ENCODE peak calls at places on chromosomes 6 and 20, in ten cellular contexts. One of them, this sample, is unnamed.

GRCh38 chr6:2970034-2970685 is 1.2 kb downstream of the SERPINB6 start:
- DNase-seq in CD8-positive, alpha-beta T cell: no peak
- DNase-seq in brain microvascular endothelial cell: no peak
- DNase-seq in adrenal gland: no peak
- DNase-seq in IMR-90: peak; percentile 40
- DNase-seq in AG09309: no peak
- DNase-seq in psoas muscle: no peak
- DNase-seq in RWPE1: no peak
- DNase-seq in fibroblast of the aortic adventitia: peak; percentile 39
- DNase-seq in HepG2: no peak
- DNase-seq in this sample: no peak

GRCh38 chr6:36610041-36610440 is 15.9 kb downstream of the SRSF3 start:
- DNase-seq in adrenal gland: no peak
- DNase-seq in RWPE1: no peak
- DNase-seq in CD8-positive, alpha-beta T cell: no peak
- DNase-seq in AG09309: no peak
- DNase-seq in IMR-90: no peak
- DNase-seq in HepG2: no peak
- DNase-seq in fibroblast of the aortic adventitia: no peak
- DNase-seq in psoas muscle: no peak
- DNase-seq in brain microvascular endothelial cell: no peak
- DNase-seq in this sample: no peak

GRCh38 chr6:137808836-137809315 is 58.2 kb upstream of the TNFAIP3 start:
- DNase-seq in RWPE1: no peak
- DNase-seq in psoas muscle: no peak
- DNase-seq in IMR-90: no peak
- DNase-seq in adrenal gland: no peak
- DNase-seq in fibroblast of the aortic adventitia: no peak
- DNase-seq in brain microvascular endothelial cell: no peak
- DNase-seq in CD8-positive, alpha-beta T cell: no peak
- DNase-seq in HepG2: peak; percentile 68
- DNase-seq in AG09309: no peak
- DNase-seq in this sample: no peak

GRCh38 chr6:100724696-100725095 is 156.4 kb downstream of the ASCC3 start:
- DNase-seq in brain microvascular endothelial cell: no peak
- DNase-seq in AG09309: no peak
- DNase-seq in CD8-positive, alpha-beta T cell: no peak
- DNase-seq in RWPE1: no peak
- DNase-seq in psoas muscle: no peak
- DNase-seq in fibroblast of the aortic adventitia: no peak
- DNase-seq in HepG2: no peak
- DNase-seq in adrenal gland: no peak
- DNase-seq in IMR-90: no peak
- DNase-seq in this sample: no peak

GRCh38 chr6:89281779-89282246 is 33.3 kb downstream of the GABRR2 start:
- DNase-seq in RWPE1: peak; percentile 22
- DNase-seq in brain microvascular endothelial cell: peak; percentile 29
- DNase-seq in psoas muscle: no peak
- DNase-seq in AG09309: no peak
- DNase-seq in fibroblast of the aortic adventitia: peak; percentile 16
- DNase-seq in adrenal gland: peak; percentile 34
- DNase-seq in CD8-positive, alpha-beta T cell: no peak
- DNase-seq in HepG2: peak; percentile 44
- DNase-seq in IMR-90: peak; percentile 42
- DNase-seq in this sample: peak; percentile 52

GRCh38 chr20:25274481-25274880 is 26.6 kb downstream of the PYGB start:
- DNase-seq in HepG2: no peak
- DNase-seq in psoas muscle: peak; percentile 58
- DNase-seq in AG09309: no peak
- DNase-seq in RWPE1: no peak
- DNase-seq in fibroblast of the aortic adventitia: no peak
- DNase-seq in brain microvascular endothelial cell: no peak
- DNase-seq in CD8-positive, alpha-beta T cell: no peak
- DNase-seq in IMR-90: no peak
- DNase-seq in adrenal gland: peak; percentile 16
- DNase-seq in this sample: no peak

GRCh38 chr20:36613974-36614373 is 8.4 kb downstream of the RAB5IF start:
- DNase-seq in fibroblast of the aortic adventitia: no peak
- DNase-seq in brain microvascular endothelial cell: no peak
- DNase-seq in adrenal gland: no peak
- DNase-seq in IMR-90: no peak
- DNase-seq in psoas muscle: no peak
- DNase-seq in CD8-positive, alpha-beta T cell: no peak
- DNase-seq in AG09309: no peak
- DNase-seq in HepG2: no peak
- DNase-seq in RWPE1: no peak
- DNase-seq in this sample: peak; percentile 33

GRCh38 chr6:155174576-155175174 is 89.1 kb upstream of the CLDN20 start:
- DNase-seq in psoas muscle: peak; percentile 62
- DNase-seq in fibroblast of the aortic adventitia: peak; percentile 89
- DNase-seq in RWPE1: peak; percentile 79
- DNase-seq in IMR-90: peak; percentile 81
- DNase-seq in AG09309: peak; percentile 70
- DNase-seq in HepG2: peak; percentile 82
- DNase-seq in CD8-positive, alpha-beta T cell: peak; percentile 56
- DNase-seq in brain microvascular endothelial cell: peak; percentile 83
- DNase-seq in adrenal gland: peak; percentile 79
- DNase-seq in this sample: peak; percentile 70

GRCh38 chr6:63792846-63793245 is 157.2 kb downstream of the PHF3 start:
- DNase-seq in adrenal gland: no peak
- DNase-seq in HepG2: no peak
- DNase-seq in IMR-90: no peak
- DNase-seq in brain microvascular endothelial cell: no peak
- DNase-seq in fibroblast of the aortic adventitia: no peak
- DNase-seq in RWPE1: no peak
- DNase-seq in CD8-positive, alpha-beta T cell: no peak
- DNase-seq in psoas muscle: no peak
- DNase-seq in AG09309: no peak
- DNase-seq in this sample: no peak

GRCh38 chr6:63790334-63790733 is 154.7 kb downstream of the PHF3 start:
- DNase-seq in brain microvascular endothelial cell: no peak
- DNase-seq in RWPE1: no peak
- DNase-seq in AG09309: no peak
- DNase-seq in CD8-positive, alpha-beta T cell: no peak
- DNase-seq in IMR-90: no peak
- DNase-seq in fibroblast of the aortic adventitia: no peak
- DNase-seq in psoas muscle: no peak
- DNase-seq in adrenal gland: no peak
- DNase-seq in HepG2: no peak
- DNase-seq in this sample: no peak

GRCh38 chr6:63788569-63788968 is 153.0 kb downstream of the PHF3 start:
- DNase-seq in RWPE1: no peak
- DNase-seq in psoas muscle: no peak
- DNase-seq in IMR-90: no peak
- DNase-seq in brain microvascular endothelial cell: no peak
- DNase-seq in AG09309: no peak
- DNase-seq in fibroblast of the aortic adventitia: no peak
- DNase-seq in adrenal gland: no peak
- DNase-seq in HepG2: no peak
- DNase-seq in CD8-positive, alpha-beta T cell: no peak
- DNase-seq in this sample: no peak

GRCh38 chr6:63787021-63787420 is 151.4 kb downstream of the PHF3 start:
- DNase-seq in AG09309: peak; percentile 14
- DNase-seq in psoas muscle: no peak
- DNase-seq in fibroblast of the aortic adventitia: no peak
- DNase-seq in adrenal gland: no peak
- DNase-seq in CD8-positive, alpha-beta T cell: no peak
- DNase-seq in HepG2: no peak
- DNase-seq in IMR-90: peak; percentile 20
- DNase-seq in RWPE1: no peak
- DNase-seq in brain microvascular endothelial cell: no peak
- DNase-seq in this sample: no peak

DNA sequence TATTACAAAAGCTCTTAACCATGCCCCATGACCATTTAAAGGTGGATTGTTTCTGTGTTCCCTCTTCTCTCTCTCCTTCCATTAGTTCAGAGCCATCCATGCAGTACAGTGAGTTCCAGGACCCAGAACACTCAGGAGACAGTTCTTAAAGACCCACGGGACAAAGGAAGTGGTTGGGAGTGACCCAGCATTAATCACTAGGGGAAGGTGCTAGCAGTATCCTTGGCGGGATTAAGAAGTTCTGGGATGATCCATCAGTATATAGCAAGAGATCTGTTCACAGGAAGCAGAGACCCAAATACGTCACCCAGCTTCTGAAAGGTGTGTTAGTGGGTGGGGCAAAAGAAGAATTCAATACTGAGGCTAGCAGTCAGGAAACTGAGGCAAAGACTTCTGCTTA is 154.1 kb downstream of the PHF3 start:
- DNase-seq in fibroblast of the aortic adventitia: no peak
- DNase-seq in HepG2: no peak
- DNase-seq in IMR-90: no peak
- DNase-seq in brain microvascular endothelial cell: no peak
- DNase-seq in psoas muscle: no peak
- DNase-seq in adrenal gland: no peak
- DNase-seq in RWPE1: no peak
- DNase-seq in CD8-positive, alpha-beta T cell: no peak
- DNase-seq in AG09309: no peak
- DNase-seq in this sample: no peak
- TF ChIP-seq CTCF in fibroblast of the aortic adventitia: no peak
- TF ChIP-seq CTCF in HepG2: no peak
- TF ChIP-seq CTCF in IMR-90: no peak
- TF ChIP-seq CTCF in brain microvascular endothelial cell: no peak
- TF ChIP-seq CTCF in psoas muscle: no peak
- TF ChIP-seq CTCF in adrenal gland: no peak
- TF ChIP-seq CTCF in RWPE1: no peak
- TF ChIP-seq CTCF in CD8-positive, alpha-beta T cell: no peak
- TF ChIP-seq CTCF in AG09309: no peak
- TF ChIP-seq CTCF in this sample: no peak

GRCh38 chr20:32580970-32581838 is 3.9 kb downstream of the NOL4L start:
- DNase-seq in AG09309: no peak
- DNase-seq in IMR-90: no peak
- DNase-seq in CD8-positive, alpha-beta T cell: no peak
- DNase-seq in psoas muscle: no peak
- DNase-seq in HepG2: peak; percentile 47
- DNase-seq in fibroblast of the aortic adventitia: no peak
- DNase-seq in RWPE1: no peak
- DNase-seq in adrenal gland: no peak
- DNase-seq in brain microvascular endothelial cell: no peak
- DNase-seq in this sample: no peak

GRCh38 chr20:32585011-32585518 is at the start of gene NOL4L:
- DNase-seq in fibroblast of the aortic adventitia: no peak
- DNase-seq in AG09309: no peak
- DNase-seq in adrenal gland: no peak
- DNase-seq in HepG2: no peak
- DNase-seq in psoas muscle: no peak
- DNase-seq in CD8-positive, alpha-beta T cell: peak; percentile 66
- DNase-seq in RWPE1: peak; percentile 36
- DNase-seq in IMR-90: no peak
- DNase-seq in brain microvascular endothelial cell: no peak
- DNase-seq in this sample: peak; percentile 41

GRCh38 chr20:32583581-32584045 is 1.5 kb downstream of the NOL4L start:
- DNase-seq in IMR-90: no peak
- DNase-seq in AG09309: no peak
- DNase-seq in fibroblast of the aortic adventitia: no peak
- DNase-seq in brain microvascular endothelial cell: no peak
- DNase-seq in HepG2: no peak
- DNase-seq in adrenal gland: no peak
- DNase-seq in psoas muscle: no peak
- DNase-seq in CD8-positive, alpha-beta T cell: no peak
- DNase-seq in RWPE1: no peak
- DNase-seq in this sample: no peak

GRCh38 chr20:32581839-32582658 is 3.1 kb downstream of the NOL4L start:
- DNase-seq in psoas muscle: no peak
- DNase-seq in fibroblast of the aortic adventitia: no peak
- DNase-seq in HepG2: no peak
- DNase-seq in IMR-90: no peak
- DNase-seq in brain microvascular endothelial cell: no peak
- DNase-seq in AG09309: no peak
- DNase-seq in RWPE1: no peak
- DNase-seq in adrenal gland: no peak
- DNase-seq in CD8-positive, alpha-beta T cell: no peak
- DNase-seq in this sample: no peak

GRCh38 chr20:32582659-32583580 is 2.2 kb downstream of the NOL4L start:
- DNase-seq in RWPE1: no peak
- DNase-seq in brain microvascular endothelial cell: no peak
- DNase-seq in AG09309: no peak
- DNase-seq in HepG2: no peak
- DNase-seq in CD8-positive, alpha-beta T cell: no peak
- DNase-seq in fibroblast of the aortic adventitia: no peak
- DNase-seq in adrenal gland: no peak
- DNase-seq in IMR-90: no peak
- DNase-seq in psoas muscle: no peak
- DNase-seq in this sample: no peak
- TF ChIP-seq CTCF in RWPE1: no peak
- TF ChIP-seq CTCF in brain microvascular endothelial cell: no peak
- TF ChIP-seq CTCF in AG09309: no peak
- TF ChIP-seq CTCF in HepG2: peak; percentile 2
- TF ChIP-seq CTCF in CD8-positive, alpha-beta T cell: no peak
- TF ChIP-seq CTCF in fibroblast of the aortic adventitia: no peak
- TF ChIP-seq CTCF in adrenal gland: no peak
- TF ChIP-seq CTCF in IMR-90: no peak
- TF ChIP-seq CTCF in psoas muscle: no peak
- TF ChIP-seq CTCF in this sample: no peak

DNA sequence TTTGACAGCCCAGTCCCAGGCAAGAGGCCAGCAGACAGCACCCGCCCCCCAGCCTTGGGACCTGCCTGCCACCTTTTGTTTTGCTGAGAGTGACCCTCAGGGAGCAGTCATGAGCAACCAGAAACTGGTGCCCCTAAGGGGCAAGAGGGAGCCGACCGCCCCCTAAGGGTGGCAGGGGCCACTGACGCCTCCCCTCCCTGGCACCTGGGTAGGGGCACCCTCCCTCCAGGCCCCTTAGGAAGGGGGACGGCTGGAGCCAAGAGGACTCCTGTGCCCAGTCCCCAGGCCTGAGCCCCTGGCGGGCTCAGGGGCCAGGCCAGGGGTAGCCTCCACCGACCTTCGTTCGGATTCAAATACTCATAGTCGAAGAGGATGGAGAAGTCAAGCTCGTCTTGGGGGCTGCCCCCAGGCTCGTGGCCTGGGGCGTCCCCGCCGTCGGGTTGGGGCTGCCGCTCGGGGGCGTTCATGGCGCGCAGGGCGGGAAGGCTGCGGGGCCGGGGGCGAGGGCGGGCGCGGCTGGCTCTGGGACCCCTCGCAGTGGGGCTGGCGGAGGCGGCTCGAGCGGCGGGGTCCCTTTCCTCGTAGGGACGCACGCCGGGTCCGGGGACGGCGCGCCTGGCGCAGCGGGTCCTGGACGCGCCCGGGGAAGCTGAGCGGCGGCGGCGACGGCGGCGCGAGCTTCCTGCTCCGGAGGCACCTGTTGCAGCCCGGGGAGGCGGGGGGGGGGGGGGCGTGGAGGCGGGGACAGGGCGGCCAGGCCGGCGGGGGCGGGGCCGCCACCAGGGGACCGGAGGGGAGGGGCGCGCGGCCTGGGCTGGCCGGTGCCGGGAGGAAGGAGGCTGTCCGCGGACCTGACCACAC is at the start of gene NFATC2:
- DNase-seq in CD8-positive, alpha-beta T cell: peak; percentile 70
- DNase-seq in adrenal gland: no peak
- DNase-seq in HepG2: peak; percentile 65
- DNase-seq in psoas muscle: peak; percentile 78
- DNase-seq in fibroblast of the aortic adventitia: no peak
- DNase-seq in IMR-90: no peak
- DNase-seq in RWPE1: peak; percentile 54
- DNase-seq in brain microvascular endothelial cell: no peak
- DNase-seq in AG09309: no peak
- DNase-seq in this sample: peak; percentile 84
- TF ChIP-seq CTCF in CD8-positive, alpha-beta T cell: peak; percentile 65
- TF ChIP-seq CTCF in adrenal gland: no peak
- TF ChIP-seq CTCF in HepG2: peak; percentile 77
- TF ChIP-seq CTCF in psoas muscle: no peak
- TF ChIP-seq CTCF in fibroblast of the aortic adventitia: no peak
- TF ChIP-seq CTCF in IMR-90: no peak
- TF ChIP-seq CTCF in RWPE1: no peak
- TF ChIP-seq CTCF in brain microvascular endothelial cell: peak; percentile 30
- TF ChIP-seq CTCF in AG09309: no peak
- TF ChIP-seq CTCF in this sample: peak; percentile 84

GRCh38 chr6:29974901-29975560 is 32.7 kb downstream of the HLA-A start:
- DNase-seq in fibroblast of the aortic adventitia: no peak
- DNase-seq in HepG2: no peak
- DNase-seq in AG09309: no peak
- DNase-seq in RWPE1: no peak
- DNase-seq in brain microvascular endothelial cell: no peak
- DNase-seq in CD8-positive, alpha-beta T cell: no peak
- DNase-seq in psoas muscle: no peak
- DNase-seq in adrenal gland: no peak
- DNase-seq in IMR-90: no peak
- DNase-seq in this sample: no peak

GRCh38 chr6:29975561-29975907 is 33.2 kb downstream of the HLA-A start:
- DNase-seq in RWPE1: no peak
- DNase-seq in psoas muscle: no peak
- DNase-seq in CD8-positive, alpha-beta T cell: no peak
- DNase-seq in AG09309: no peak
- DNase-seq in IMR-90: no peak
- DNase-seq in fibroblast of the aortic adventitia: no peak
- DNase-seq in adrenal gland: no peak
- DNase-seq in HepG2: no peak
- DNase-seq in brain microvascular endothelial cell: no peak
- DNase-seq in this sample: no peak

GRCh38 chr6:29976253-29976587 is 33.9 kb downstream of the HLA-A start:
- DNase-seq in CD8-positive, alpha-beta T cell: no peak
- DNase-seq in brain microvascular endothelial cell: no peak
- DNase-seq in HepG2: no peak
- DNase-seq in AG09309: no peak
- DNase-seq in adrenal gland: no peak
- DNase-seq in psoas muscle: no peak
- DNase-seq in fibroblast of the aortic adventitia: no peak
- DNase-seq in IMR-90: no peak
- DNase-seq in RWPE1: no peak
- DNase-seq in this sample: no peak

GRCh38 chr6:29977425-29977727 is 35.0 kb downstream of the HLA-A start:
- DNase-seq in CD8-positive, alpha-beta T cell: no peak
- DNase-seq in fibroblast of the aortic adventitia: no peak
- DNase-seq in RWPE1: no peak
- DNase-seq in psoas muscle: no peak
- DNase-seq in AG09309: no peak
- DNase-seq in adrenal gland: no peak
- DNase-seq in IMR-90: no peak
- DNase-seq in HepG2: no peak
- DNase-seq in brain microvascular endothelial cell: no peak
- DNase-seq in this sample: no peak

GRCh38 chr6:29976588-29977424 is 34.5 kb downstream of the HLA-A start:
- DNase-seq in CD8-positive, alpha-beta T cell: peak; percentile 76
- DNase-seq in IMR-90: peak; percentile 72
- DNase-seq in fibroblast of the aortic adventitia: peak; percentile 68
- DNase-seq in adrenal gland: peak; percentile 84
- DNase-seq in HepG2: peak; percentile 77
- DNase-seq in brain microvascular endothelial cell: peak; percentile 50
- DNase-seq in RWPE1: peak; percentile 55
- DNase-seq in AG09309: no peak
- DNase-seq in psoas muscle: peak; percentile 88
- DNase-seq in this sample: peak; percentile 77
- TF ChIP-seq CTCF in CD8-positive, alpha-beta T cell: no peak
- TF ChIP-seq CTCF in IMR-90: peak; percentile 43
- TF ChIP-seq CTCF in fibroblast of the aortic adventitia: peak; percentile 53
- TF ChIP-seq CTCF in adrenal gland: no peak
- TF ChIP-seq CTCF in HepG2: peak; percentile 60
- TF ChIP-seq CTCF in brain microvascular endothelial cell: peak; percentile 63
- TF ChIP-seq CTCF in RWPE1: peak; percentile 63
- TF ChIP-seq CTCF in AG09309: peak; percentile 45
- TF ChIP-seq CTCF in psoas muscle: peak; percentile 28
- TF ChIP-seq CTCF in this sample: no peak

This sample was measured in Calu3.